ENCODE peak calls at places on chromosomes 3 and 15, in nine cellular contexts. C is upper lobe of left lung, V is tibial nerve, F is IMR-90, B is Peyer's patch, X is heart left ventricle, Q is transverse colon, E is ovary, P is adrenal gland. N is an unnamed sample.

GRCh38 chr3:52391096-52391495 is 53.8 kb downstream of the SEMA3G start:
- DNase-seq in V (no peak), Q (no peak), X (no peak), B (no peak), P (no peak), C (no peak), F (no peak), E (no peak), N (no peak)

GRCh38 chr3:38276081-38276916 is 5.8 kb upstream of the SLC22A14 start:
- DNase-seq in E (no peak), Q (no peak), V (no peak), B (no peak), C (no peak), X (no peak), F (no peak), P (no peak), N (no peak)

GRCh38 chr3:143274291-143274690 is 154.7 kb downstream of the CHST2 start:
- DNase-seq in F (no peak), C (no peak), E (no peak), X (no peak), P (no peak), V (no peak), B (no peak), Q (no peak), N (no peak)

GRCh38 chr3:122555275-122556071 is 8.6 kb downstream of the PARP9 start:
- DNase-seq in E (no peak), V (no peak), P (no peak), Q (no peak), X (no peak), C (no peak), F (peak; percentile 57), B (no peak), N (peak; percentile 17)

GRCh38 chr3:143731304-143731703 is 117.0 kb downstream of the SLC9A9 start:
- DNase-seq in X (no peak), C (no peak), E (no peak), Q (no peak), F (no peak), V (no peak), P (no peak), B (no peak), N (no peak)

GRCh38 chr3:37028329-37028728 is 35.0 kb downstream of the MLH1 start:
- DNase-seq in E (peak; percentile 47), P (peak; percentile 64), X (peak; percentile 67), V (peak; percentile 33), C (no peak), F (no peak), B (no peak), Q (no peak), N (no peak)

GRCh38 chr3:157502916-157503620 is at the start of gene VEPH1:
- DNase-seq in F (peak; percentile 85), V (no peak), E (no peak), Q (peak; percentile 10), B (no peak), C (peak; percentile 66), P (peak; percentile 88), X (no peak), N (no peak)

GRCh38 chr3:6697285-6697684 is 163.6 kb upstream of the GRM7 start:
- DNase-seq in X (no peak), Q (peak; percentile 18), B (no peak), F (no peak), V (no peak), C (no peak), P (no peak), E (no peak), N (no peak)

GRCh38 chr3:41600616-41601015 is 361.3 kb downstream of the ULK4 start:
- DNase-seq in V (no peak), F (no peak), C (no peak), E (no peak), P (no peak), B (no peak), X (no peak), Q (no peak), N (no peak)

GRCh38 chr15:98292442-98293240 is 332.1 kb downstream of the ARRDC4 start:
- DNase-seq in V (no peak), E (no peak), F (no peak), P (peak; percentile 27), C (peak; percentile 27), B (no peak), X (peak; percentile 16), Q (peak; percentile 39), N (no peak)

GRCh38 chr15:95604634-95605036 is 725.9 kb upstream of the NR2F2 start:
- DNase-seq in V (peak; percentile 30), B (no peak), E (peak; percentile 31), C (no peak), F (peak; percentile 94), X (peak; percentile 59), Q (no peak), P (no peak), N (peak; percentile 31)

GRCh38 chr3:182824957-182825356 is 31.7 kb downstream of the ATP11B start:
- DNase-seq in C (no peak), P (no peak), B (no peak), V (no peak), Q (no peak), F (no peak), E (no peak), X (no peak), N (no peak)

GRCh38 chr3:4407941-4408340 is 59.1 kb downstream of the SUMF1 start:
- DNase-seq in C (no peak), P (no peak), B (no peak), F (no peak), Q (no peak), V (no peak), X (no peak), E (no peak), N (no peak)

GRCh38 chr3:50587806-50588758 is 18.8 kb downstream of the HEMK1 start:
- DNase-seq in C (no peak), Q (no peak), E (no peak), V (no peak), P (no peak), X (no peak), F (no peak), B (no peak), N (no peak)

GRCh38 chr15:85027033-85027380 is 45.4 kb downstream of the PDE8A start:
- DNase-seq in Q (no peak), E (no peak), C (no peak), B (no peak), P (no peak), X (no peak), F (no peak), V (no peak), N (no peak)

GRCh38 chr3:59922226-59922625 is 872.4 kb upstream of the CFAP20DC start:
- DNase-seq in F (no peak), V (no peak), C (no peak), X (no peak), Q (no peak), P (no peak), B (no peak), E (no peak), N (no peak)

GRCh38 chr3:146199762-146200161 is 38.8 kb upstream of the PLOD2 start:
- DNase-seq in V (no peak), X (no peak), P (no peak), F (no peak), B (no peak), E (no peak), Q (no peak), C (no peak), N (no peak)

GRCh38 chr3:146196789-146197188 is 35.8 kb upstream of the PLOD2 start:
- DNase-seq in E (no peak), V (no peak), F (no peak), B (no peak), Q (no peak), X (no peak), C (no peak), P (no peak), N (no peak)

GRCh38 chr3:146189519-146190173 is 28.7 kb upstream of the PLOD2 start:
- DNase-seq in V (no peak), Q (no peak), F (peak; percentile 64), E (no peak), B (no peak), C (no peak), P (peak; percentile 22), X (no peak), N (peak; percentile 19)

GRCh38 chr3:146195605-146196004 is 34.6 kb upstream of the PLOD2 start:
- DNase-seq in B (no peak), X (no peak), E (no peak), C (no peak), F (no peak), V (no peak), Q (no peak), P (no peak), N (no peak)

GRCh38 chr3:146195030-146195429 is 34.0 kb upstream of the PLOD2 start:
- DNase-seq in V (no peak), X (no peak), P (no peak), F (no peak), C (no peak), B (no peak), Q (no peak), E (no peak), N (no peak)
- TF ChIP-seq POLR2A in V (no peak), X (no peak), P (no peak), F (no peak), C (no peak), B (no peak), Q (no peak), E (no peak), N (no peak)

GRCh38 chr15:53851110-53851833 is 91.8 kb upstream of the WDR72 start:
- DNase-seq in C (no peak), P (no peak), V (no peak), Q (peak; percentile 8), E (no peak), B (no peak), X (no peak), F (no peak), N (no peak)
- H3K4me1 ChIP-seq in C (no peaks in the 10 kb centered on the region), P (no peaks in the 10 kb centered on the region), V (no peaks in the 10 kb centered on the region), Q (no peaks in the 10 kb centered on the region), E (no peaks in the 10 kb centered on the region), B (no peaks in the 10 kb centered on the region), X (no peaks in the 10 kb centered on the region), F (no peaks in the 10 kb centered on the region), N (no peaks in the 10 kb centered on the region)

DNA sequence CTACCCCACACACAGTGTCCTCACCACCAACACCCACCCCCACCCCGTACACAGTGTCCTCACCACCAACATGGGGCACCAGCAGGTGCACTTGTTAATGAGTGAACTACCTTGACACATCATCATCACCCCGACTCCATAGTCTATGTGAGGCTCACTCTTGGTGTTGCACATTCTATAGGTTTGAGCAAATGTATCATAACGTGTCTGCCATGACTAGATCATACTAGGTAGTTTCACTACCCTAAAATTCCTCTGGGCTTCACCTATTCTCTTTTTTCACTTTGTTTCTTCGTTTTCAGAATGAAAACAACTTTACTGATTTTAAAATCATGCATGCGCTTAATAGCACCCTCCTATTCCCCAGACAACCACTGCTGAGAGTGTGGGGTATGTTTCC is 102.6 kb upstream of the SLC6A6 start:
- DNase-seq in F (no peak), V (no peak), P (no peak), E (no peak), B (no peak), Q (no peak), X (no peak), C (no peak), N (no peak)
- H3K27me3 ChIP-seq in F (peaks cover 17% of the 10 kb centered on the region), V (no peaks in the 10 kb centered on the region), P (no peaks in the 10 kb centered on the region), E (no peaks in the 10 kb centered on the region), B (no peaks in the 10 kb centered on the region), Q (no peaks in the 10 kb centered on the region), X (peaks cover 3% of the 10 kb centered on the region), C (no peaks in the 10 kb centered on the region), N (no peaks in the 10 kb centered on the region)

DNA sequence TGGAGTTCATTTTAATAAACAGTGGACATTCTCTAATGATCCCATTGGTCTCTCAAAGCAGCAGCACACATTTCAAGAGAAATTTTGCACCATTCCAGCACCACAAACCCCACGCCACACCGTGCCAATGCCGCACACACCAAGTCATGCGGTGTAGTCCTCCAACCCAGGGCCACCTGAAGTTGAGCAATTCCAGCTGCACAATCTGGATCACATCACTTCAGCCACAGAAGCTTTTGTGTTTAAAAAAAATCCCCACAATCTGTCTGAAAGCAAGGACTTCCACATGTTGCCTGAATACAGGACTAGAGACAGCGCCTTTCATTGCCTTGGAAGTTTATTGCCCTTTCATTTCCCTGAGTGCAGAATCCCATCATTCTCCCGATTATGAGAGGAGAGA is 175.6 kb upstream of the BCL6 start:
- DNase-seq in B (no peak), Q (peak; percentile 29), E (peak; percentile 35), P (peak; percentile 35), F (peak; percentile 57), V (peak; percentile 52), C (no peak), X (no peak), N (peak; percentile 30)
- TF ChIP-seq POLR2A in B (no peak), Q (no peak), E (no peak), P (no peak), F (no peak), V (no peak), C (no peak), X (no peak), N (no peak)